ENCODE peak calls at places on chromosomes 3 and 15, in five cellular contexts. L is H1, Z is HCT116, V is K562, S is HEK293T. P is an unnamed sample.

GRCh38 chr3:168187233-168187632 is 91.5 kb upstream of the GOLIM4 start:
- DNase-seq in L (no peak), Z (no peak), V (no peak), S (no peak), P (no peak)

GRCh38 chr3:64464955-64465354 is 222.8 kb downstream of the ADAMTS9 start:
- DNase-seq in L (no peak), Z (no peak), V (no peak), S (no peak), P (no peak)

GRCh38 chr3:43998841-43999805 is 242.6 kb upstream of the TOPAZ1 start:
- DNase-seq in L (peak), Z (no peak), V (no peak), S (peak), P (peak)

GRCh38 chr3:25468866-25469319 is 40.8 kb downstream of the RARB start:
- DNase-seq in L (no peak), Z (no peak), V (no peak), S (no peak), P (peak)

GRCh38 chr3:46659285-46659684 is 34.2 kb downstream of the ALS2CL start:
- DNase-seq in L (peak), Z (no peak), V (peak), S (peak), P (no peak)

GRCh38 chr15:31032959-31033358 is 41.5 kb upstream of the MTMR10 start:
- DNase-seq in L (no peak), Z (no peak), V (no peak), S (no peak), P (no peak)

GRCh38 chr15:58551764-58552504 is 120.1 kb downstream of the LIPC start:
- DNase-seq in L (no peak), Z (no peak), V (peak), S (no peak), P (no peak)

GRCh38 chr3:94500146-94500545 is 437.3 kb downstream of the NSUN3 start:
- DNase-seq in L (no peak), Z (no peak), V (no peak), S (no peak), P (no peak)

GRCh38 chr3:47347217-47347801 is 33.5 kb upstream of the PTPN23 start:
- DNase-seq in L (no peak), Z (no peak), V (peak), S (no peak), P (no peak)

GRCh38 chr15:48722764-48723661 is 77.5 kb upstream of the FBN1 start:
- DNase-seq in L (no peak), Z (peak), V (no peak), S (no peak), P (no peak)

GRCh38 chr15:61794276-61794675 is 266.0 kb downstream of the VPS13C start:
- DNase-seq in L (no peak), Z (no peak), V (no peak), S (no peak), P (no peak)

GRCh38 chr3:101171797-101172196 is 148.6 kb downstream of the IMPG2 start:
- DNase-seq in L (no peak), Z (no peak), V (no peak), S (no peak), P (no peak)

GRCh38 chr3:195109098-195109657 is 161.8 kb downstream of the XXYLT1 start:
- DNase-seq in L (no peak), Z (no peak), V (no peak), S (no peak), P (no peak)

GRCh38 chr15:88647362-88648105 is 8.7 kb downstream of the ISG20 start:
- DNase-seq in L (peak), Z (no peak), V (no peak), S (no peak), P (no peak)

GRCh38 chr3:153026026-153026425 is 136.0 kb upstream of the RAP2B start:
- DNase-seq in L (no peak), Z (peak), V (no peak), S (peak), P (no peak)

GRCh38 chr3:23073721-23074300 is 129.3 kb upstream of the UBE2E2 start:
- DNase-seq in L (no peak), Z (no peak), V (no peak), S (no peak), P (no peak)

GRCh38 chr15:66454143-66454542 is 43.4 kb downstream of the SNAPC5 start:
- DNase-seq in L (no peak), Z (no peak), V (no peak), S (no peak), P (no peak)

GRCh38 chr3:103614719-103615118 is 1179.9 kb downstream of the ZPLD1 start:
- DNase-seq in L (no peak), Z (no peak), V (no peak), S (no peak), P (no peak)

GRCh38 chr3:142987707-142988106 is 13.7 kb upstream of the U2SURP start:
- DNase-seq in L (no peak), Z (no peak), V (no peak), S (no peak), P (no peak)

GRCh38 chr3:41572092-41572491 is 372.8 kb downstream of the CTNNB1 start:
- DNase-seq in L (no peak), Z (no peak), V (peak), S (no peak), P (no peak)

GRCh38 chr3:7194081-7194835 is 333.3 kb downstream of the GRM7 start:
- DNase-seq in L (no peak), Z (no peak), V (no peak), S (no peak), P (no peak)

GRCh38 chr3:177385831-177386301 is 188.6 kb upstream of the TBL1XR1 start:
- DNase-seq in L (no peak), Z (no peak), V (no peak), S (no peak), P (no peak)

GRCh38 chr3:69058180-69058946 is 6.2 kb upstream of the TMF1 start:
- DNase-seq in L (no peak), Z (no peak), V (no peak), S (no peak), P (no peak)

GRCh38 chr3:175805825-175806224 is 946.7 kb downstream of the NAALADL2 start:
- DNase-seq in L (no peak), Z (no peak), V (no peak), S (no peak), P (no peak)

GRCh38 chr3:51718547-51719412 is 11.9 kb downstream of the GRM2 start:
- DNase-seq in L (peak), Z (peak), V (peak), S (peak), P (peak)

GRCh38 chr3:152728346-152728980 is 106.5 kb upstream of the P2RY1 start:
- DNase-seq in L (no peak), Z (no peak), V (no peak), S (no peak), P (no peak)

GRCh38 chr3:29514912-29515311 is 234.0 kb downstream of the RBMS3 start:
- DNase-seq in L (no peak), Z (no peak), V (no peak), S (no peak), P (no peak)

GRCh38 chr3:132870596-132870995 is 148.4 kb upstream of the NPHP3 start:
- DNase-seq in L (no peak), Z (no peak), V (no peak), S (no peak), P (no peak)

GRCh38 chr3:195587824-195588223 is 4.1 kb upstream of the APOD start:
- DNase-seq in L (no peak), Z (no peak), V (no peak), S (no peak), P (no peak)

GRCh38 chr3:118628704-118629341 is 405.8 kb downstream of the IGSF11 start:
- DNase-seq in L (peak), Z (peak), V (peak), S (peak), P (peak)

GRCh38 chr3:78907367-78907766 is 860.4 kb downstream of the ROBO1 start:
- DNase-seq in L (no peak), Z (no peak), V (no peak), S (no peak), P (no peak)

GRCh38 chr15:65085990-65086679 is 9.6 kb downstream of the KBTBD13 start:
- DNase-seq in L (peak), Z (peak), V (peak), S (peak), P (peak)

GRCh38 chr15:74835312-74835823 is 7.6 kb downstream of the ULK3 start:
- DNase-seq in L (peak), Z (peak), V (peak), S (peak), P (peak)

GRCh38 chr3:141257971-141258370 is 26.3 kb downstream of the PXYLP1 start:
- DNase-seq in L (no peak), Z (no peak), V (no peak), S (no peak), P (no peak)

GRCh38 chr3:86563358-86563970 is 427.5 kb downstream of the VGLL3 start:
- DNase-seq in L (no peak), Z (peak), V (peak), S (peak), P (no peak)

GRCh38 chr3:105899528-105899927 is 30.7 kb upstream of the CBLB start:
- DNase-seq in L (no peak), Z (no peak), V (no peak), S (no peak), P (no peak)

DNA sequence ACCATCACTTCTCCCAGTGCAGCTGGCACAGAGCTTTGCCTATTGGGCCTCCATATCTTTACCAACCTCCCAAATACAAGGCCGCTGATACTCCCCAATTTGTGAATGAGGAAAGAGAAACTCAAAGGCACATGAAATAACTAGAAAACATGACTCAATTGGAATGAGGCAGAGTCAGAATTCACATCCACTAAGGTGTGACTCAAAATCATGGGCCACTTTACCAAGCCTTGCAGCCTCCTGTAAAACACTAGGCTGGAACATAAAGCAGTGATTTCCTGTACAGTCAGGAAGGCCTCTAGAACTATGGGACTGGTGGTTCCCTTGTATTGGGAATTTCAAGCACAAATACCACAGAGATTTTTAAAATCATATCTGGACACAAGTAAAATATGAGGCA is 128.6 kb downstream of the DCLK3 start:
- DNase-seq in L (no peak), Z (no peak), V (no peak), S (no peak), P (no peak)
- TF ChIP-seq SP1 in L (no peak), Z (no peak), V (no peak), S (no peak), P (no peak)

GRCh38 chr3:186219211-186219638 is 110.3 kb upstream of the ETV5 start:
- DNase-seq in L (no peak), Z (no peak), V (no peak), S (no peak), P (no peak)

GRCh38 chr3:186218423-186218822 is 109.5 kb upstream of the ETV5 start:
- DNase-seq in L (no peak), Z (no peak), V (no peak), S (no peak), P (no peak)

GRCh38 chr3:186221733-186222378 is 113.0 kb upstream of the ETV5 start:
- DNase-seq in L (no peak), Z (no peak), V (no peak), S (no peak), P (no peak)

GRCh38 chr3:186220886-186221285 is 112.0 kb upstream of the ETV5 start:
- DNase-seq in L (no peak), Z (no peak), V (no peak), S (no peak), P (peak)

GRCh38 chr3:186220365-186220764 is 111.5 kb upstream of the ETV5 start:
- DNase-seq in L (no peak), Z (peak), V (no peak), S (no peak), P (no peak)
- TF ChIP-seq SP1 in L (no peak), Z (no peak), V (no peak), S (no peak), P (no peak)

GRCh38 chr3:127670761-127671522 is 1.8 kb upstream of the ABTB1 start:
- DNase-seq in L (no peak), Z (no peak), V (no peak), S (no peak), P (no peak)

GRCh38 chr3:127671523-127672428 is 976 bp upstream of the ABTB1 start:
- DNase-seq in L (peak), Z (no peak), V (peak), S (no peak), P (no peak)

GRCh38 chr3:127673191-127674098 is 693 bp downstream of the ABTB1 start:
- DNase-seq in L (peak), Z (no peak), V (peak), S (peak), P (peak)

GRCh38 chr3:127674099-127674792 is 1.5 kb downstream of the ABTB1 start:
- DNase-seq in L (no peak), Z (no peak), V (no peak), S (no peak), P (no peak)

DNA sequence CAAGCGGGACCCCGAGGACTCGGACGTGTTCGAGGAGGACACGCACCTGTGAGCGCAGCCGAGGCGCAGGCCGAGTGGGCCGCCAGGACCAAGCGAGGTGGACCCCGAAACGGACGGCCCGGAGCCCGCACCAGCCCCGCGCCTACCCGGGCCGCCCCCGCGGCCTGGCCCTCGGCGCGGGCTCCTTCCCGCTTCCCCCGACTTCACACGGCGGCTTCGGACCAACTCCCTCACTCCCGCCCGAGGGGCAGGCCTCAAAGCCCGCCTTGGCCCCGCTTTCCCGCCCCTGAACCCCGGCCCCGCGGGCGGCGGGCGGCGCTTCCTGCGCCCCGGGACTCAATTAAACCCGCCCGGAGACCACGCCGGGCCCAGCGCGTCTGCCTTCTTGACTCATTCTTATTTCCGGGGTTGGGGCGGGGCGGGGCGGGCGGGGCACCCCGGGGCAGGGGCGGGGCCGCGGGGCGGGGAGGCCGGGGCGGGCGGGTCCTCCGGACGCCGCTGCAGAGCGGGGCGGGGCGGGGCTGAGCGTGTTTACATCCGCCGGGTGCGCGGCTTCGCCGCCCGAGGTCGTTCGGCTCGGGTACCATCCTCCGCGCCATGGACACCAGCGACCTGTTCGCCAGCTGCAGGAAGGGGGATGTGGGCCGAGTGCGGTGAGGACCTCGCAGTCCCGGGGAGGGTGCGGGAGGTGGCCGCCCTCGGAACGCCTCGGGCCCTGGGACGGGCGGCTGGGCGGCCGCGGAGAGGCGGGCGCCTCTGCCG is at the start of gene ABTB1:
- DNase-seq in L (peak), Z (no peak), V (peak), S (peak), P (peak)
- TF ChIP-seq SP1 in L (no peak), Z (no peak), V (peak), S (no peak), P (no peak)

DNA sequence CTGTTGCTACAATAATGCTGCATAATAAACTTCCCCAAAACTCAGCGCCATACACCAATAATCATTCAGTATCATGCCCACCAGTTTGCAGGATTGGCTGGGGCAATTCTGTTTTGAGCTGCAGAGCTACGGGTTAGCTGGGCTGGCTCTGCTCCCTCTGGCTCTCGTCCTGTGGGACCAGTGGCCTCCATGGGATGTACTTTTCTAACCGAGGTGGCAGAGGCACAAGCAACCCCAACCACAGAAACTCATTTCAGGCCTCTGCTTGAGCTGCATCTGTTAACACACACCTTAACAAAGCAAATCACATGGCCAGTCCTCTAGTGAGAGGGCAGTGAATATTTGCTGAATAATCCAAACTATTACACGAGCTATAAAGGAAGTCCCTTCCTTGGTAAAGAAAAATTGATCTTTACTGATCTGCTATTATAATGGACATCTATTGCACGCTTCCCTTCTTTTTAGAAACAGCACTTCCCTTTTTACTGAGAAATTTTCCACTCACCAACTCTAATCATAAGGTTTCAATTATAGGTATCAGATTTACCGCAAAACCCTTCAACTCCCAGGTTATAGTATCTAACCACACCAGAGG is 11.0 kb upstream of the BCL2A1 start:
- DNase-seq in L (peak), Z (no peak), V (no peak), S (no peak), P (no peak)
- TF ChIP-seq SP1 in L (no peak), Z (no peak), V (no peak), S (no peak), P (no peak)

DNA sequence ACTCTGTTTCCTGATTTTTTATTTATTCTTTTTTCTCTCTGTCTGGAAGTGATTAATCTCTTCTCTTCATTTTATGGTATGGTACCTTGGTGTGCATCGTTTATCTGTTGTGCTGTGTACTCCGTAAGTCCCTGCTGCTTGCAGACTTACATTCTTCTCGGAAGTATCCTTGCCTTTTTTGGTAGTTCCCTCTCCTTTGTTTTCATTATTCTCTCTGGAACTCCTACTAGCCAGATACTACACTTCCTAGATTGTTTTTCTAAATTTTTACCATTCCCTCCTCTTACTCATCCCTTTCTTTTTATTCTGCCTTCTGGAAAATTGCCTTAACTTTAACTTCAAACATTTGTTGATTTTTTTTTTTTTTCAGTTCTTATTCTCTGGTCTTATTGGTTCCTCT is 27.2 kb downstream of the PIK3CA start:
- DNase-seq in L (no peak), Z (no peak), V (no peak), S (no peak), P (no peak)
- TF ChIP-seq SP1 in L (no peak), Z (no peak), V (no peak), S (no peak), P (no peak)

DNA sequence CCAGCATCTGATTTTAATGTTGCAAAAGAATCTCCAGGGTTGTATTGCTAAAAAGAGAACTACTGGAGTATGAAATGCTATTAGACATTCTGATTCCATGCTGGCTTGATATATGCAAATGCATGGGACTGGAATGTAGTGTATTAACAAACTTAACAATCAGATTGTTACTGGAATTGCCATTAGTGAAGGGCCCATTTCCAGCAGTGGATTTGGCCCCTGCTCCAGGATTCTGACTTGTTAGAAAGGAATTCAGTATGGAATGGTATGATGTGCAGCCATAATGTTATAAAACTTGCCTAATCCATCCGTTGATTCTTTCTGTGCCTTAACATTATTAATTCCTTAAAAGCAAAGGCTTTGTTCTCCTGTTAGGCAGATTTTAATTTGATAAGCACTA is 7.9 kb downstream of the ARRDC4 start:
- DNase-seq in L (no peak), Z (no peak), V (no peak), S (no peak), P (no peak)
- TF ChIP-seq SP1 in L (no peak), Z (no peak), V (no peak), S (no peak), P (no peak)

DNA sequence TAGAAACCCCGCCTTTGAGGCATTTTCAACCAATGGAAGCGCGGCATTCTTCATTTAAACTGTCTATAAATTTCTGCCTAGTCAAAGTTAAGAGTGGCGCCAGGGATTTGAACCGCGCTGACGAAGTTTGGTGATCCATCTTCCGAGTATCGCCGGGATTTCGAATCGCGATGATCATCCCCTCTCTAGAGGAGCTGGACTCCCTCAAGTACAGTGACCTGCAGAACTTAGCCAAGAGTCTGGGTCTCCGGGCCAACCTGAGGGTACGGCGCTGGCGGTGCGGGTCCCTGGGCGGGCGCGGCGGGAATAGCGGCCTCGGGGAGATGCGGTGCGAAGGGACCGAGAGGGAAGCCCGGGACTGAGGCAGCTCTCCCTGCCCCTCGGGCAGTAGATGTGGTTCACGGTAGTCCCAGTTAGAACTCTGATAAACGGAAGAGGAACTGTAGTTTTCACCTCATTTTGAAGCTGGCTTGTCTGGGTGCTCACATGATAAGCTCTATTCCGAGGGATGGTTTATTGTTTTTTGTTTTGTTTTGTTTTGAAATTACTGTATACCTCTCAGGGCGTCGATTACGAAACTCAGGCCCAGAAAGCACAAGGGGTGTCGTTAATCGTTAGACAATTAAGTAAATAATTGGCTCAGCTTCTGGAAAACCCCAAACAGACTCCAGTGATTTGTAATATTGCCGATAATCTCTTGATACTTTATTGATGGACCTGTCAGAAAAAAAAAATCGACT is at the start of gene NUSAP1:
- DNase-seq in L (no peak), Z (no peak), V (no peak), S (peak), P (peak)
- TF ChIP-seq SP1 in L (peak), Z (no peak), V (peak), S (no peak), P (peak)

GRCh38 chr3:42749025-42749752 is 23.9 kb downstream of the CCDC13 start:
- DNase-seq in L (peak), Z (no peak), V (no peak), S (no peak), P (no peak)
- TF ChIP-seq SP1 in L (no peak), Z (no peak), V (no peak), S (no peak), P (no peak)